ENCODE peak calls at places on chromosomes 16 and 17, in eight cellular contexts. F, S, B, P, C, N, V and R are unnamed samples.

GRCh38 chr17:83173997-83174858 is 94.8 kb downstream of the METRNL start:
- DNase-seq in P (no peak), V (no peak), N (peak), S (peak), F (no peak), B (peak), C (peak), R (no peak)

GRCh38 chr16:71943887-71944286 is 48.6 kb downstream of the IST1 start:
- DNase-seq in C (no peak), F (no peak), P (no peak), S (no peak), B (no peak), V (no peak), N (peak), R (no peak)

GRCh38 chr16:74984194-74984669 is 691 bp downstream of the WDR59 start:
- DNase-seq in P (no peak), C (peak), N (no peak), S (no peak), B (peak), F (peak), V (peak), R (peak)

GRCh38 chr16:11783319-11784047 is 13.6 kb downstream of the ZC3H7A start:
- DNase-seq in P (no peak), C (peak), B (no peak), F (peak), S (no peak), V (peak), N (no peak), R (peak)

GRCh38 chr16:57734308-57734924 is 1.2 kb upstream of the KATNB1 start:
- DNase-seq in S (no peak), P (no peak), C (no peak), N (no peak), V (no peak), F (no peak), B (no peak), R (no peak)

GRCh38 chr16:12527077-12527476 is 276.6 kb downstream of the CPPED1 start:
- DNase-seq in V (no peak), N (no peak), P (no peak), C (no peak), F (no peak), B (peak), S (no peak), R (no peak)

GRCh38 chr17:31427684-31428083 is 36.2 kb downstream of the RAB11FIP4 start:
- DNase-seq in P (peak), C (no peak), N (no peak), F (no peak), V (no peak), B (no peak), S (no peak), R (no peak)

GRCh38 chr17:2059125-2059836 is 4.4 kb downstream of the HIC1 start:
- DNase-seq in V (no peak), C (no peak), S (no peak), F (no peak), P (no peak), N (no peak), B (no peak), R (no peak)

GRCh38 chr17:28519236-28519635 is 13.1 kb downstream of the FOXN1 start:
- DNase-seq in V (no peak), B (no peak), S (no peak), C (no peak), P (no peak), N (no peak), F (no peak), R (no peak)

GRCh38 chr16:15948532-15949209 is 745 bp upstream of the ABCC1 start:
- DNase-seq in N (no peak), V (no peak), C (no peak), P (no peak), S (no peak), F (no peak), B (no peak), R (no peak)

GRCh38 chr16:72560617-72561016 is 388.7 kb upstream of the PMFBP1 start:
- DNase-seq in B (peak), F (no peak), C (peak), V (no peak), S (no peak), P (no peak), N (peak), R (no peak)

GRCh38 chr17:40564883-40565744 is at the start of gene CCR7:
- DNase-seq in B (no peak), C (no peak), S (no peak), V (no peak), F (no peak), P (no peak), N (no peak), R (no peak)

GRCh38 chr16:84739349-84740124 is 39.7 kb downstream of the USP10 start:
- DNase-seq in C (peak), P (no peak), F (peak), B (peak), N (no peak), S (no peak), V (peak), R (peak)

GRCh38 chr16:1152123-1152638 is 725 bp upstream of the CACNA1H start:
- DNase-seq in V (no peak), B (no peak), F (no peak), N (peak), S (no peak), P (no peak), C (no peak), R (no peak)

GRCh38 chr17:79749958-79750357 is 19.2 kb downstream of the ENPP7 start:
- DNase-seq in N (no peak), V (no peak), B (no peak), P (no peak), F (no peak), C (no peak), S (no peak), R (no peak)

GRCh38 chr17:45091778-45092425 is 30.8 kb downstream of the NMT1 start:
- DNase-seq in P (no peak), B (peak), N (no peak), V (no peak), S (no peak), F (peak), C (peak), R (peak)

GRCh38 chr17:58447039-58447975 is 30.0 kb upstream of the RNF43 start:
- DNase-seq in C (peak), V (peak), F (peak), P (peak), S (peak), N (peak), B (peak), R (peak)

GRCh38 chr17:7767425-7768021 is 50.0 kb downstream of the DNAH2 start:
- DNase-seq in S (no peak), V (no peak), N (no peak), F (peak), C (peak), B (no peak), P (peak), R (peak)

GRCh38 chr17:19244796-19245195 is 7.6 kb downstream of the EPN2 start:
- DNase-seq in V (no peak), F (no peak), S (no peak), P (no peak), N (no peak), C (no peak), B (no peak), R (no peak)

GRCh38 chr17:79984045-79984840 is 51.4 kb downstream of the TBC1D16 start:
- DNase-seq in C (no peak), N (no peak), S (no peak), F (no peak), V (no peak), B (no peak), P (no peak), R (no peak)

GRCh38 chr17:82022310-82022980 is at the start of gene CENPX:
- DNase-seq in B (no peak), C (no peak), V (no peak), N (no peak), F (no peak), S (no peak), P (no peak), R (no peak)

GRCh38 chr17:64950871-64951270 is 31.6 kb upstream of the LRRC37A3 start:
- DNase-seq in C (peak), F (no peak), S (no peak), N (no peak), P (no peak), B (no peak), V (no peak), R (no peak)

GRCh38 chr17:1347681-1348318 is 52.2 kb downstream of the YWHAE start:
- DNase-seq in F (no peak), C (peak), P (no peak), N (no peak), B (peak), V (peak), S (peak), R (no peak)

GRCh38 chr17:19461681-19462080 is 50.6 kb downstream of the RNF112 start:
- DNase-seq in C (no peak), V (no peak), S (no peak), F (no peak), N (no peak), P (no peak), B (no peak), R (no peak)

GRCh38 chr16:6081320-6081976 is 983.9 kb upstream of the EEF2KMT start:
- DNase-seq in B (no peak), P (peak), C (peak), S (no peak), V (peak), N (peak), F (peak), R (peak)

GRCh38 chr17:57894848-57895247 is 45.0 kb upstream of the MRPS23 start:
- DNase-seq in N (no peak), S (no peak), V (no peak), B (no peak), P (no peak), C (no peak), F (no peak), R (no peak)

GRCh38 chr16:85372627-85373372 is 240.3 kb upstream of the GSE1 start:
- DNase-seq in V (peak), F (peak), C (peak), B (peak), N (no peak), P (peak), S (no peak), R (peak)

GRCh38 chr17:33732116-33732515 is 439.0 kb upstream of the ASIC2 start:
- DNase-seq in S (no peak), F (peak), P (no peak), V (no peak), C (peak), B (no peak), N (peak), R (peak)

GRCh38 chr17:80455784-80456183 is 20.6 kb downstream of the NPTX1 start:
- DNase-seq in B (peak), P (no peak), V (no peak), N (no peak), C (no peak), F (no peak), S (no peak), R (no peak)

GRCh38 chr17:81408049-81408448 is 12.8 kb downstream of the BAHCC1 start:
- DNase-seq in P (no peak), N (no peak), B (no peak), C (no peak), S (no peak), F (no peak), V (no peak), R (no peak)

GRCh38 chr17:57135748-57136342 is 50.8 kb downstream of the AKAP1 start:
- DNase-seq in P (no peak), F (no peak), V (no peak), C (no peak), B (no peak), S (no peak), N (no peak), R (no peak)

GRCh38 chr16:58459344-58460218 is 40.4 kb upstream of the NDRG4 start:
- DNase-seq in V (peak), N (no peak), C (peak), B (peak), S (peak), P (no peak), F (peak), R (peak)

GRCh38 chr17:45631941-45632340 is 141.4 kb upstream of the PLEKHM1 start:
- DNase-seq in N (no peak), V (no peak), F (no peak), B (no peak), S (no peak), C (no peak), P (no peak), R (no peak)

GRCh38 chr16:27599606-27600005 is 49.7 kb downstream of the KATNIP start:
- DNase-seq in P (peak), B (no peak), N (no peak), S (no peak), C (no peak), V (no peak), F (no peak), R (no peak)

GRCh38 chr17:33200587-33200986 is 92.5 kb downstream of the ASIC2 start:
- DNase-seq in V (peak), N (no peak), C (peak), S (no peak), F (peak), P (no peak), B (peak), R (peak)

GRCh38 chr17:30332057-30332542 is 1.8 kb downstream of the TMIGD1 start:
- DNase-seq in B (peak), V (peak), S (no peak), C (peak), F (peak), N (no peak), P (no peak), R (peak)

GRCh38 chr16:27430923-27431484 is 29.0 kb downstream of the IL21R start:
- DNase-seq in N (no peak), P (no peak), F (no peak), V (no peak), C (peak), S (peak), B (peak), R (no peak)

GRCh38 chr16:50467943-50468748 is 80.0 kb upstream of the NKD1 start:
- DNase-seq in V (no peak), B (no peak), P (no peak), S (no peak), F (no peak), C (no peak), N (peak), R (no peak)

GRCh38 chr16:200388-200787 is 20.1 kb downstream of the HBQ1 start:
- DNase-seq in P (no peak), C (peak), F (peak), N (no peak), B (peak), S (no peak), V (peak), R (peak)

GRCh38 chr17:6355196-6355595 is 79.7 kb downstream of the AIPL1 start:
- DNase-seq in F (no peak), N (no peak), P (no peak), C (no peak), V (no peak), S (no peak), B (no peak), R (no peak)
- TF ChIP-seq CTCF in F (no peak), N (no peak), P (no peak), C (no peak), V (no peak), S (no peak), B (no peak), R (no peak)

GRCh38 chr17:207775-208174 is 26.3 kb upstream of the DOC2B start:
- DNase-seq in S (no peak), N (no peak), F (no peak), C (no peak), P (no peak), V (no peak), B (no peak), R (no peak)

GRCh38 chr17:205817-206216 is 24.4 kb upstream of the DOC2B start:
- DNase-seq in P (no peak), C (no peak), N (no peak), S (no peak), F (no peak), V (no peak), B (no peak), R (no peak)

GRCh38 chr17:204427-205175 is 23.2 kb upstream of the DOC2B start:
- DNase-seq in S (no peak), B (no peak), F (no peak), P (no peak), C (no peak), N (no peak), V (no peak), R (no peak)

GRCh38 chr17:206941-207560 is 25.6 kb upstream of the DOC2B start:
- DNase-seq in N (no peak), C (no peak), B (no peak), P (no peak), F (no peak), S (no peak), V (no peak), R (no peak)

DNA sequence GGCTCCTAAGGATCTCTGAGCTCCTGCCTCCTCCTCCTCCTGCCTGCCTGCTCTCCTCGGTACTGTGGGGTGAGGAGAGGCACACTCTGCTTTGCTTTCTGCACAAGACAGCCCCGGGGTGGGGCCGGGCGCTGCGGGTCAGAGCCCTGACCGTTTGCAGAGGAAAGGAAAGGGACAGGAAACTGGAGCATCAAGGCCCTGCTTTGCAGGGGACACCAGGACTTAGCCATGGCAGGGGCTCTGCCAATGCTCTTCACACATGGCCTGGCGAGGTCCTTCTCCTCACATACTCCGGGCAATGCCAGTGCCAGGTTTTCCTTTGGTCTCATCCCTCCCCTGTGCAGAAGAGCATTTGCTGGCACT is 23.7 kb upstream of the DOC2B start:
- DNase-seq in C (no peak), N (no peak), P (no peak), B (no peak), V (no peak), F (no peak), S (no peak), R (no peak)
- H3K4me3 ChIP-seq in C (no peak), N (no peak), P (no peak), B (no peak), V (no peak), F (no peak), S (no peak), R (no peak)

GRCh38 chr16:30697264-30698138 is 1.5 kb upstream of the SRCAP start:
- DNase-seq in F (no peak), S (no peak), N (peak), C (no peak), B (no peak), V (no peak), P (no peak), R (no peak)

GRCh38 chr16:30692381-30693074 is 6.4 kb upstream of the SRCAP start:
- DNase-seq in C (no peak), P (no peak), B (no peak), S (no peak), N (no peak), V (no peak), F (no peak), R (no peak)

GRCh38 chr16:30691907-30692306 is 7.1 kb upstream of the SRCAP start:
- DNase-seq in N (no peak), C (no peak), S (no peak), P (no peak), V (no peak), F (no peak), B (no peak), R (no peak)

GRCh38 chr16:30698139-30698815 is 694 bp upstream of the SRCAP start:
- DNase-seq in S (peak), B (peak), P (peak), F (peak), C (peak), N (peak), V (peak), R (peak)

DNA sequence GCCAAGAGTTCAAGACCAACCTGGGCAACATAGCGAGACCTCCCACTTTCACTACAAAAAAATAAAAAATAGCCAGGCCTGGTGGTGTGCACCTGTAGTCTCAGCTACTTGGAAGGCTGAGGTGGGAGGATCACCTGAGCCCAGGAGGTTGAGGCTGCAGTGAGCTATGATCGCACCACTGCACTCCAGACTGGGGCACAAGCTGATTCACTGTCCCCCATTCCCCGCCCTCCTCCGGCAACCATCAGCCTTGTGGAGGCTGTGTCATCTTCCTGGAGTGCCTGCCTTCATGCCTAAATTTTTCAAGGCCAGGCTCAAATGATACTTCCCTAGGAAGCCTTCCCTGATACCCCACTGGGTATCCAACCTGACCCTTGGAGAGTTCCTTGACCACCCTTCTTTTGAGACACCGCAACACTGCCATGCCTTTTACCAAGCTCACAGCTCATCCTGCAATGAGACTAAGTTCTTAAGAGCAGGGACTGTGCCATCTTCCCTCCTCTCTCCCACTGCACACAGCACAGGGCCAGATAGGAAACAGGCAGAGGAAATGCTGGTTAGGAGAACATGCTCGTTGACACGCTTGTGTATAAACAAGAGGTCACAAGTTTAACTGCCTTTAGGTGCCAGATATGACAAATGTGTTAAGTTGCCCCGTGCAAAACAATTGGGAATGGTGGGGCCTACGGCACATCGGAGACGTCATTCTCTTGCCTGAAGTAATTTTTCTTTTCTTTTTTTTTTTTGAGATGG is 3.9 kb upstream of the SRCAP start:
- DNase-seq in S (no peak), V (no peak), F (peak), N (no peak), B (no peak), P (no peak), C (no peak), R (no peak)
- TF ChIP-seq CTCF in S (no peak), V (no peak), F (no peak), N (no peak), B (no peak), P (no peak), C (no peak), R (no peak)

DNA sequence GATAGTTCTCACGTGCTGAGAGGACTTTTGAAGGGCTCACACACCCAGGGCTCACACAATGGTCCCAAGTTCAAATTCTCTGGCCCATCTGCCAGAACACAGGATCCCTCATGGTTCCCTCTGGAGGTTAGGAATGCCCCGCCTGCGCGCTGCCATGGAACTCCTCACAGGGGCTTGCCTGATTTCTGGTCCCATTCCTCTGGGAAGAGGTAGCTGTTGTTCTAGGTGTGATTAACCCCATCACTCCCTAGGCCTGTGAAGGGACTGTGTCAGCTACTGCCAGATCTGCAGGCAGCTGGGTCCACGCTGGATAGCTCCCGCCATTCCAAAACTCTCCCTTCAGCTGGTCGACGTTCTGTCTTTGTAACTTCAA is 2.3 kb upstream of the ARMC5 start:
- DNase-seq in C (no peak), B (no peak), N (no peak), S (no peak), V (no peak), P (no peak), F (no peak), R (no peak)
- H3K4me3 ChIP-seq in C (no peak), B (no peak), N (no peak), S (no peak), V (no peak), P (no peak), F (peak), R (peak)